ENCODE peak calls at places on chromosomes 3 and 15, in nine cellular contexts. E is progenitor cell of endocrine pancreas; L is midbrain; B is T1000; X is activated naive CD8-positive, alpha-beta T cell treated with anti-CD3 and anti-CD28 coated beads for 36 hours; F is islet precursor cell; S is T follicular helper cell; V is T-helper 1 cell; R is substantia nigra. P is an unnamed sample.

GRCh38 chr3:57048728-57049127 is 11.7 kb upstream of the SPATA12 start:
- DNase-seq in E (no peak), L (no peak), B (no peak), X (no peak), F (no peak), S (no peak), V (no peak), R (no peak), P (no peak)

GRCh38 chr15:67019886-67020520 is 45.4 kb upstream of the SMAD3 start:
- DNase-seq in E (no peak), L (no peak), B (no peak), X (no peak), F (no peak), S (no peak), V (no peak), R (no peak), P (no peak)

GRCh38 chr15:62105266-62105665 is 38.5 kb downstream of the C2CD4A start:
- DNase-seq in E (no peak), L (no peak), B (no peak), X (no peak), F (no peak), S (no peak), V (no peak), R (no peak), P (no peak)

GRCh38 chr3:169596126-169596525 is 67.4 kb downstream of the MECOM start:
- DNase-seq in E (no peak), L (no peak), B (no peak), X (no peak), F (no peak), S (no peak), V (no peak), R (no peak), P (no peak)

GRCh38 chr3:178703268-178703975 is 167.2 kb downstream of the KCNMB2 start:
- DNase-seq in E (no peak), L (no peak), B (no peak), X (no peak), F (no peak), S (no peak), V (no peak), R (no peak), P (no peak)

GRCh38 chr3:51955893-51956770 is 951 bp downstream of the GPR62 start:
- DNase-seq in E (peak), L (peak), B (no peak), X (peak), F (peak), S (no peak), V (no peak), R (peak), P (peak)

GRCh38 chr3:100789582-100789981 is 80.3 kb downstream of the TFG start:
- DNase-seq in E (no peak), L (no peak), B (no peak), X (no peak), F (no peak), S (no peak), V (no peak), R (no peak), P (no peak)

GRCh38 chr3:124772081-124772831 is 42.0 kb downstream of the UMPS start:
- DNase-seq in E (no peak), L (peak), B (no peak), X (no peak), F (peak), S (no peak), V (no peak), R (no peak), P (no peak)

GRCh38 chr15:91975241-91975978 is 121.9 kb downstream of the SLCO3A1 start:
- DNase-seq in E (no peak), L (no peak), B (no peak), X (no peak), F (no peak), S (no peak), V (no peak), R (no peak), P (no peak)